ENCODE peak calls at places on chromosomes 16 and 17, in five cellular contexts. D is posterior vena cava; N is fibroblast of lung; K is HT1080; G is activated CD8-positive, alpha-beta memory T cell treated with anti-CD3 and anti-CD28 coated beads for 1 hour. W is an unnamed sample.

GRCh38 chr17:74792586-74792985 is 16.4 kb upstream of the NAT9 start:
- DNase-seq in D (no peak), G (no peak), K (no peak), N (no peak), W (no peak)

GRCh38 chr16:88713054-88713453 is 6.8 kb downstream of the CTU2 start:
- DNase-seq in G (no peak), N (no peak), K (no peak), D (no peak), W (no peak)

GRCh38 chr16:88306860-88307545 is 75.8 kb upstream of the ZNF469 start:
- DNase-seq in D (no peak), G (no peak), K (peak), N (peak), W (no peak)

GRCh38 chr17:10744509-10745000 is 14.7 kb upstream of the TMEM220 start:
- DNase-seq in K (no peak), N (no peak), G (no peak), D (no peak), W (no peak)

GRCh38 chr17:4816826-4817225 is 9.9 kb downstream of the PLD2 start:
- DNase-seq in K (no peak), N (no peak), D (no peak), G (no peak), W (no peak)

GRCh38 chr16:80932725-80933124 is 74.0 kb downstream of the CMC2 start:
- DNase-seq in G (no peak), N (peak), K (peak), D (peak), W (peak)

GRCh38 chr16:75127713-75128415 is 11.3 kb upstream of the LDHD start:
- DNase-seq in D (no peak), G (no peak), N (no peak), K (no peak), W (no peak)

GRCh38 chr16:57830890-57831484 is 28.7 kb upstream of the KIFC3 start:
- DNase-seq in K (no peak), G (no peak), N (no peak), D (no peak), W (no peak)

W was measured in Caki2.